ENCODE peak calls at places on chromosomes 7 and 10, in eight cellular contexts. H, U, M, E, D, Q, L and V are unnamed samples.

GRCh38 chr7:495761-496321 is 23.8 kb downstream of the PDGFA start:
- DNase-seq in U (no peak), E (no peak), Q (no peak), L (no peak), M (no peak), D (no peak), H (no peak), V (no peak)

GRCh38 chr10:35574924-35575352 is 30.2 kb upstream of the GJD4 start:
- DNase-seq in Q (no peak), U (no peak), E (peak), D (no peak), L (no peak), H (no peak), M (peak), V (no peak)

GRCh38 chr7:153193144-153193595 is 433.6 kb downstream of the ACTR3B start:
- DNase-seq in Q (no peak), E (no peak), U (peak), H (no peak), L (peak), D (no peak), M (no peak), V (no peak)

GRCh38 chr7:122468050-122468449 is 163.5 kb upstream of the FEZF1 start:
- DNase-seq in L (no peak), D (no peak), U (no peak), Q (no peak), H (no peak), E (no peak), M (no peak), V (no peak)

GRCh38 chr7:3884543-3884942 is 583.5 kb downstream of the SDK1 start:
- DNase-seq in U (no peak), D (no peak), M (no peak), H (no peak), Q (no peak), E (no peak), L (no peak), V (no peak)

GRCh38 chr10:42783181-42783549 is 570 bp downstream of the BMS1 start:
- DNase-seq in U (no peak), L (peak), D (no peak), M (peak), Q (no peak), H (no peak), E (peak), V (peak)

GRCh38 chr7:99563650-99564049 is 5.2 kb downstream of the ZNF655 start:
- DNase-seq in L (no peak), M (peak), U (no peak), E (peak), D (no peak), Q (no peak), H (no peak), V (no peak)

GRCh38 chr7:100053201-100053600 is 3.6 kb downstream of the ZSCAN21 start:
- DNase-seq in E (no peak), D (peak), H (no peak), L (peak), Q (no peak), U (peak), M (peak), V (peak)